ENCODE peak calls at places on chromosomes 11 and 22, in five cellular contexts. W is thoracic aorta, F is tibial artery, A is hepatocyte, Q is IMR-90. C is an unnamed sample. For H3K9me3 and H3K4me1, the result is how much of the 10 kb centered on the place peaks cover.

GRCh38 chr11:59706518-59707285 is 6.9 kb downstream of the OR10V1 start:
- DNase-seq in A (peak), Q (peak), F (no peak), W (no peak), C (no peak)

GRCh38 chr11:70073188-70073817 is 4.8 kb upstream of the ANO1 start:
- DNase-seq in Q (peak), A (no peak), W (no peak), F (no peak), C (no peak)

GRCh38 chr11:10019906-10020682 is 273.9 kb downstream of the SBF2 start:
- DNase-seq in W (no peak), Q (no peak), F (no peak), A (peak), C (no peak)

GRCh38 chr11:94740083-94740974 is 27.8 kb upstream of the AMOTL1 start:
- DNase-seq in Q (no peak), F (peak), W (peak), A (peak), C (no peak)

GRCh38 chr11:63862923-63863322 is 24.0 kb downstream of the MARK2 start:
- DNase-seq in A (no peak), W (no peak), Q (no peak), F (no peak), C (no peak)

GRCh38 chr11:114075891-114076441 is 16.5 kb downstream of the ZBTB16 start:
- DNase-seq in F (no peak), Q (peak), W (no peak), A (peak), C (no peak)

GRCh38 chr22:21710156-21710555 is 25.4 kb downstream of the YPEL1 start:
- DNase-seq in W (no peak), A (no peak), Q (peak), F (no peak), C (no peak)

GRCh38 chr11:59801981-59802638 is 8.5 kb downstream of the MRPL16 start:
- DNase-seq in F (no peak), Q (peak), A (no peak), W (no peak), C (no peak)

GRCh38 chr11:96943970-96944369 is 554.2 kb downstream of the JRKL start:
- DNase-seq in Q (no peak), A (no peak), W (no peak), F (no peak), C (no peak)
- H3K9me3 ChIP-seq in Q (under half), A (under half), W (under half), F (under half), C (under half)

DNA sequence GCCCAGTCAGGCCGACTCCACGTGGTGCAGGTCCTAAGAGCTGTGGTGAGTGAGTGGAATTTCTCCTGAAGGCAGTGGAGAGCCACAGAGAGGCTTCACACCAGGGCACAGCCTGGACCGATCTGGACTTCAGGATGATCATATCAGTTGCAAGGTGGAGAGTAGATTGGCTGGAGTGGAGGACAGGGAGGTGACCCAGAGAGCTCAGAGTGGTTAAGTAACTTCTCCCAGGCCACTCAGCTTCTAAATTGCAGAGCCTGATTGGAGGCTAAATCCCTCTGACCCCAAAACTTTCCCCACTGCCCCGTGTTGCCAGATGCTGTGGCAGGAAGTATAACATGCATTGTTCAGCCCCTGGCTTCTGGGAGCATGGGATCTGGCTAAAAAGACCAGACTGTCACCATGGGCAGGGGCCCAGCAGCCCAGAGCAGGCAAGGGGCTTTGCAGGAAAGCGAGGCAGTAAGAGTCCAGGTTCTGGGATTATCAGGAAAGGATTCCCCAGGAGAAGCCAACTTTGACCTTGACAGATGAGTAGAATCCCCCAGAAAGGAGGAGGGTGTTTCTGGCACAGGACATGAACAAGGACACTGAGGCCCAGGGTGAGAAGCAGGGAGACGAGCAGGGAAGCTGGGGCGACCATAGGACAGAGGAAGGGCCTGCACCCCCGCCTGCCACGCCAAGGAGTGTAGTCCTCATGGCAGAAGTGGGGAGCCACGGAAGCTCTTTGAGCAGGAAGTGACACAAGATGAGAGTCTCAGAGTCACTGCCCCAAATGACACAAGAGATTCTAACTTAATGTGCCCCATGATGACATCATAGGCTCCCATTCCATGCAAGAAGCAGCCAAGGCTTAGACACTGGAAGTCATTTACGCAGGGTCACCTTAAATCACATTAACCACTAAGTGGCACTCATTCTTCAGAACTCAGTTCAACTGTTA is 4.8 kb downstream of the SLC35C1 start:
- DNase-seq in W (no peak), Q (no peak), F (peak), A (no peak), C (no peak)
- H3K4me1 ChIP-seq in W (under half), Q (under half), F (under half), A (under half), C (under half)

GRCh38 chr11:61742391-61742790 is 10.0 kb upstream of the MYRF start:
- DNase-seq in W (no peak), A (no peak), F (no peak), Q (no peak), C (no peak)
- H3K27ac ChIP-seq in W (no peak), A (no peak), F (no peak), Q (no peak), C (no peak)

DNA sequence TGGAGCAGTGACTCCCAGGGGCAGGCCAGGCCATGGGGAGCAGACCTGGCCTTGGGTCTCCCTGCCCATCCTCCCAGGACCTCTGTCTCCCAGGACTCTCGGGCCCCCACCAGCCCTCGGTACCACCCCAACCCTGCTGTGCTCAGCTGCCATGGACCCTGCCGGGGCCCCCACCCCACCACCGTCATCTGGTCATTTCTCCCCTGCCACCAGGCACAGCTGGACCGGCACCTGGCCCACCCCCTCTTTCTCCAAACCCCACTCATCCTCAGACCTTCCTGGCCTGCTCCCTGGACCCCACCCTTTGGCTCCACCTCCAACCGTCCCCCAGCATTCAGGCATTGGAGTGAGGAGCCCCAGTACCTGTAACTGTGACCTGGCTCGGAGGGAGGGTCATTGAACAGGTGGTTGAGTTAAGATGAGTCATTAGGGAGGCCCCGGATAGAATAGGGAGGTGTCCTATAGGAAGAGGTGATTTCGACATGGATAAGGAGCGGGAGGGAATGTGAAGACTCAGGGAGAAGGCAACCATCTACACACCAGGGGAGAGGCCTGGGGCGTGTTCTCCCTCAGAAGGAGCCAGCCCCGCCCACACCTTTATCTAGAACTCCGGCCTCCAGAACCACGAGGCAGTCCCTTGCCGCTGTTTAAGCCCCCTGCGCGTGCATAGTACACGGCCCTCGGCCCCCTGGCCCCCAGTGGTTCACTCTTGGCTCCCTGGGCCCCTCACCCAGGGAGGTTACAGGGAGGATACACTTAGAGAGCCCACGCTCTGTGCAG is 1395.9 kb downstream of the BRD1 start:
- DNase-seq in A (peak), W (no peak), F (peak), Q (no peak), C (no peak)
- H3K9me3 ChIP-seq in A (under half), W (under half), F (under half), Q (half or more), C (under half)

GRCh38 chr11:71293961-71294782 is 41.8 kb upstream of the SHANK2 start:
- DNase-seq in A (no peak), F (peak), W (no peak), Q (no peak), C (no peak)
- H3K4me1 ChIP-seq in A (under half), F (under half), W (under half), Q (under half), C (under half)

GRCh38 chr11:17414992-17415391 is 26.5 kb upstream of the KCNJ11 start:
- DNase-seq in A (no peak), Q (no peak), W (no peak), F (no peak), C (no peak)

GRCh38 chr11:17415523-17416104 is 27.2 kb upstream of the KCNJ11 start:
- DNase-seq in W (no peak), A (no peak), F (no peak), Q (no peak), C (no peak)

GRCh38 chr11:17412488-17413180 is 24.2 kb upstream of the KCNJ11 start:
- DNase-seq in F (no peak), A (no peak), Q (no peak), W (no peak), C (no peak)

GRCh38 chr11:17413414-17414316 is 25.2 kb upstream of the KCNJ11 start:
- DNase-seq in A (no peak), F (no peak), W (no peak), Q (no peak), C (no peak)

DNA sequence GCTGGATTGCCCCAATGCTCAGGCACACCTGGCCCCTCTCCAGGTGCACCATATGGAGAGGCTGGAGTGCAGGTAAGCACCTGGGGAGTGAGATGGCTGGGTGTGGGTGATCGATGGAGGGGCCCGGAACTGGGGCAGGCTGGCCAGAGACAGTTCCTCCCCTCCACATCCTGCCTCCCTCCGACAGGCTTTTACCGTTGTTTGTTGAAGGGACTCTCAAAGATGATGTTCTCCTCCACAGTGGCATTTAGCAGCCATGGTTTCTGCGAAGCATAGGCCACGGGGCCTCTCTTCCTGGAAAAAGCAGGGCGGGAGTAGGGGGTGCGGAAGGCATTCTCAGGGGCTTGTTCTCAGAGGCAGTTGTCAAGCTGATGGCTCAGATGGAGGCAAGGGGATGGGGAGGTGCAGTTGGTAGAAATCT is 25.9 kb upstream of the KCNJ11 start:
- DNase-seq in W (no peak), Q (no peak), A (no peak), F (no peak), C (no peak)
- H3K27ac ChIP-seq in W (no peak), Q (no peak), A (no peak), F (no peak), C (no peak)

DNA sequence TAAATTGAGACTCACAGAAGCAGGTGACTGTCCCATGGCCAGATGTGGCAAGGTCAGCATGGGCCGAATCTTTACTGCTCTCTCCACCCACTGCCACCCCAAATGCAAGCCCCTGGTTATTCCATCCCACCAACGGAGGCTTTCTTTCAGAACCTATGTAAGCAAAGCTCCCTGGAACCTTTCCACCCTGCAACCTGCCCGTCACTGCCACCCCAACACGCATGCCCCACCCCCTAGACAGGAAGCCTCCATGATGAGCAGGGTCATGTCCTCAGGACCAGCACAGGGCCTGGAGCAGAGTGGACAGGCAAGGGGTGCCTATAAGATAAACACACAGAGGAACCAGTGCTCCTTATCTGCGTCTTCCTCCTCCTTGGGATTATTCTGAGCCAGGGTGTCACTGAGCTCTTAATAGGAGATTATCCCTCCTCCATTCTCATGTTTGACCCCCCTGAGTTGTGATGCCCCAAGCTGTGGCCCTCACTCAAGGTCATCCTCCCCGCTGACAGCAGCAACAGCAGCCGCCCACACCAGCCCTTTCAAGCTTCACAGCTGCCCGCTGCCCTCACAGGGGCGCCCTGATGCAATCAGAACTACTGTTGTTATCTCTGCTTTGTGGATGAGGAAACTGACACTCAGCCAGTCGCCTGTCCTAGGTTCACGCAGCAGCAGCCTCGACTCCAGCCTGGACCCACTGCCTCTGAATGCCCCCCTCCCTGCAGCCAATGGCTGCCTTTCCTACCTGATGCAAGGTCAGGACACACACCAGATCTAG is 647.2 kb downstream of the TBC1D22A start:
- DNase-seq in Q (no peak), W (no peak), F (no peak), A (no peak), C (no peak)
- H3K9me3 ChIP-seq in Q (under half), W (under half), F (under half), A (under half), C (under half)

DNA sequence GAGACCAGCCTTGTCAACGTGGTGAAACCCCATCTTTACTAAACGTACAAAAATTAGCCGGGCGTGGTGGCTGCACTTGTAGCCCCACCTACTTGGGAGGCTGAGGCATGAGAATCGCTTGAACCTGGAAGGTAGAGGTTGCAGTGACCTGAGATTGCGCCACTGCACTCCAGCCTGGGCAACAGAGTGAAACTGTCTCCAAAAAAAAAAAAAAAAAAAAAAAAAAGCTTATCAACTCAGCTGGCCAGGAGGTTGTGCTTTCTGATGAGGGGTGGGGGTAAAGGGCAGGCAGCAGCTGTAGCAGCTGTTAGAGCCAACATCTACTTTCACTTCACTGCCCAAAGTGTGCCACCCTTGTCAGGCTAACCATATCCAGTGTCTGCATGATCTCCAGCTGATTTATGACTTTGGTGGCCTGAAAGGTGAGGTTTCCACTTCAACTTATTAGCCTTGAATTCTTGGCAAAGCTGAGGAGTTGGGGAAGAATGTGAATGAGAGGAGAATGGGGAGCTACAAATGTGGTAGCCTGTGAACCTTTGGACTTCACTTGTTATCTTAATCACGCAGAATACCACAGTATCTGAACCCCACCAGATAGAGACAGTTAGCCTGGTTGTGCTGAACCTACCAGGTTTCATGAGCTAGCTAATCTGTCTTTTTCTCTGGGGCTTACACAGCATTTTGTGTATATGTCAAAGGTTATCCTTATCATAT is 19.6 kb downstream of the RNF121 start:
- DNase-seq in A (peak), W (no peak), Q (no peak), F (no peak), C (no peak)
- H3K4me1 ChIP-seq in A (under half), W (under half), Q (under half), F (under half), C (under half)

GRCh38 chr22:46054091-46054877 is 77.3 kb upstream of the WNT7B start:
- DNase-seq in F (peak), W (no peak), A (no peak), Q (peak), C (no peak)
- H3K27ac ChIP-seq in F (peak), W (peak), A (peak), Q (peak), C (no peak)